ENCODE peak calls at places on chromosomes 12 and 14, in six cellular contexts. One of them, this sample, is unnamed.
A peak's percentile ranks its signal among the peaks of the same experiment; 100 is the strongest.

GRCh38 chr14:103408491-103409155 is 23.4 kb downstream of the MARK3 start:
- DNase-seq in K562: no peak
- DNase-seq in right lobe of liver: no peak
- DNase-seq in IMR-90: peak; percentile 13
- DNase-seq in vagina: no peak
- DNase-seq in adrenal gland: peak; percentile 70
- DNase-seq in this sample: no peak

GRCh38 chr12:54384591-54385041 is at the start of gene ZNF385A:
- DNase-seq in right lobe of liver: no peak
- DNase-seq in adrenal gland: no peak
- DNase-seq in vagina: no peak
- DNase-seq in IMR-90: no peak
- DNase-seq in K562: no peak
- DNase-seq in this sample: peak; percentile 88

GRCh38 chr12:21607701-21608100 is 3.1 kb upstream of the GYS2 start:
- DNase-seq in IMR-90: peak; percentile 33
- DNase-seq in adrenal gland: no peak
- DNase-seq in vagina: no peak
- DNase-seq in right lobe of liver: no peak
- DNase-seq in K562: no peak
- DNase-seq in this sample: no peak

GRCh38 chr14:86999076-86999475 is 993.9 kb downstream of the GALC start:
- DNase-seq in right lobe of liver: no peak
- DNase-seq in K562: no peak
- DNase-seq in vagina: no peak
- DNase-seq in adrenal gland: no peak
- DNase-seq in IMR-90: peak; percentile 5
- DNase-seq in this sample: no peak

GRCh38 chr12:109735825-109736551 is 22.4 kb downstream of the FAM222A start:
- DNase-seq in IMR-90: no peak
- DNase-seq in vagina: no peak
- DNase-seq in adrenal gland: peak; percentile 37
- DNase-seq in right lobe of liver: peak; percentile 84
- DNase-seq in K562: no peak
- DNase-seq in this sample: no peak

GRCh38 chr12:125738211-125738610 is 673.0 kb downstream of the AACS start:
- DNase-seq in vagina: no peak
- DNase-seq in K562: no peak
- DNase-seq in IMR-90: no peak
- DNase-seq in right lobe of liver: no peak
- DNase-seq in adrenal gland: no peak
- DNase-seq in this sample: no peak

GRCh38 chr12:71691504-71692129 is 5.7 kb downstream of the TMEM19 start:
- DNase-seq in right lobe of liver: no peak
- DNase-seq in adrenal gland: no peak
- DNase-seq in vagina: no peak
- DNase-seq in IMR-90: no peak
- DNase-seq in K562: no peak
- DNase-seq in this sample: no peak

GRCh38 chr12:31967569-31967968 is 8.4 kb downstream of the RESF1 start:
- DNase-seq in adrenal gland: no peak
- DNase-seq in IMR-90: no peak
- DNase-seq in vagina: no peak
- DNase-seq in K562: no peak
- DNase-seq in right lobe of liver: peak; percentile 65
- DNase-seq in this sample: no peak

GRCh38 chr12:76029982-76030377 is 1.6 kb downstream of the PHLDA1 start:
- DNase-seq in vagina: no peak
- DNase-seq in adrenal gland: no peak
- DNase-seq in right lobe of liver: no peak
- DNase-seq in K562: no peak
- DNase-seq in IMR-90: peak; percentile 49
- DNase-seq in this sample: no peak

GRCh38 chr12:127640181-127640886 is 626.6 kb upstream of the TMEM132C start:
- DNase-seq in right lobe of liver: no peak
- DNase-seq in K562: no peak
- DNase-seq in IMR-90: peak; percentile 57
- DNase-seq in adrenal gland: no peak
- DNase-seq in vagina: no peak
- DNase-seq in this sample: no peak

GRCh38 chr12:12719496-12719895 is 2.3 kb downstream of the CDKN1B start:
- DNase-seq in adrenal gland: no peak
- DNase-seq in right lobe of liver: no peak
- DNase-seq in K562: no peak
- DNase-seq in vagina: no peak
- DNase-seq in IMR-90: no peak
- DNase-seq in this sample: no peak

GRCh38 chr14:26282578-26282977 is 315.3 kb downstream of the NOVA1 start:
- DNase-seq in adrenal gland: no peak
- DNase-seq in vagina: no peak
- DNase-seq in K562: no peak
- DNase-seq in IMR-90: no peak
- DNase-seq in right lobe of liver: no peak
- DNase-seq in this sample: no peak

GRCh38 chr14:60632777-60633176 is 16.5 kb downstream of the SIX1 start:
- DNase-seq in right lobe of liver: no peak
- DNase-seq in adrenal gland: no peak
- DNase-seq in vagina: no peak
- DNase-seq in IMR-90: no peak
- DNase-seq in K562: no peak
- DNase-seq in this sample: no peak

GRCh38 chr14:87995500-87996275 is 2.7 kb upstream of the GALC start:
- DNase-seq in K562: peak; percentile 24
- DNase-seq in IMR-90: no peak
- DNase-seq in vagina: no peak
- DNase-seq in adrenal gland: no peak
- DNase-seq in right lobe of liver: no peak
- DNase-seq in this sample: no peak

GRCh38 chr12:41424651-41425050 is 236.5 kb downstream of the PDZRN4 start:
- DNase-seq in IMR-90: no peak
- DNase-seq in adrenal gland: no peak
- DNase-seq in vagina: no peak
- DNase-seq in K562: no peak
- DNase-seq in right lobe of liver: no peak
- DNase-seq in this sample: no peak

GRCh38 chr14:61130512-61131260 is 149.6 kb downstream of the SLC38A6 start:
- DNase-seq in adrenal gland: peak; percentile 30
- DNase-seq in right lobe of liver: no peak
- DNase-seq in K562: no peak
- DNase-seq in vagina: no peak
- DNase-seq in IMR-90: no peak
- DNase-seq in this sample: no peak

GRCh38 chr12:108565976-108566375 is 3.6 kb downstream of the ISCU start:
- DNase-seq in right lobe of liver: peak; percentile 91
- DNase-seq in IMR-90: peak; percentile 73
- DNase-seq in adrenal gland: peak; percentile 96
- DNase-seq in K562: no peak
- DNase-seq in vagina: no peak
- DNase-seq in this sample: peak; percentile 87

GRCh38 chr12:106655577-106655976 is 72.8 kb downstream of the RFX4 start:
- DNase-seq in vagina: no peak
- DNase-seq in right lobe of liver: no peak
- DNase-seq in adrenal gland: no peak
- DNase-seq in IMR-90: no peak
- DNase-seq in K562: no peak
- DNase-seq in this sample: no peak

GRCh38 chr12:90062799-90063198 is 354.2 kb upstream of the ATP2B1 start:
- DNase-seq in adrenal gland: no peak
- DNase-seq in right lobe of liver: no peak
- DNase-seq in vagina: no peak
- DNase-seq in IMR-90: no peak
- DNase-seq in K562: peak; percentile 5
- DNase-seq in this sample: no peak

GRCh38 chr14:86796221-86797074 is 1196.5 kb downstream of the GALC start:
- DNase-seq in right lobe of liver: no peak
- DNase-seq in IMR-90: peak; percentile 23
- DNase-seq in adrenal gland: no peak
- DNase-seq in vagina: no peak
- DNase-seq in K562: no peak
- DNase-seq in this sample: no peak

GRCh38 chr14:90695997-90696681 is 120.1 kb downstream of the TTC7B start:
- DNase-seq in right lobe of liver: no peak
- DNase-seq in adrenal gland: no peak
- DNase-seq in IMR-90: no peak
- DNase-seq in vagina: no peak
- DNase-seq in K562: no peak
- DNase-seq in this sample: no peak

GRCh38 chr14:104794641-104795467 is 694 bp downstream of the AKT1 start:
- DNase-seq in adrenal gland: no peak
- DNase-seq in right lobe of liver: peak; percentile 74
- DNase-seq in IMR-90: peak; percentile 19
- DNase-seq in vagina: no peak
- DNase-seq in K562: peak; percentile 52
- DNase-seq in this sample: peak; percentile 92

GRCh38 chr14:104796682-104797081 is 1.1 kb upstream of the AKT1 start:
- DNase-seq in right lobe of liver: no peak
- DNase-seq in adrenal gland: no peak
- DNase-seq in vagina: no peak
- DNase-seq in K562: no peak
- DNase-seq in IMR-90: no peak
- DNase-seq in this sample: no peak

GRCh38 chr14:104794099-104794498 is 1.4 kb downstream of the AKT1 start:
- DNase-seq in adrenal gland: peak; percentile 73
- DNase-seq in IMR-90: peak; percentile 66
- DNase-seq in vagina: no peak
- DNase-seq in K562: peak; percentile 61
- DNase-seq in right lobe of liver: no peak
- DNase-seq in this sample: peak; percentile 88

GRCh38 chr14:104795781-104796681 is 483 bp upstream of the AKT1 start:
- DNase-seq in K562: peak; percentile 82
- DNase-seq in adrenal gland: no peak
- DNase-seq in IMR-90: no peak
- DNase-seq in vagina: no peak
- DNase-seq in right lobe of liver: peak; percentile 77
- DNase-seq in this sample: peak; percentile 92

DNA sequence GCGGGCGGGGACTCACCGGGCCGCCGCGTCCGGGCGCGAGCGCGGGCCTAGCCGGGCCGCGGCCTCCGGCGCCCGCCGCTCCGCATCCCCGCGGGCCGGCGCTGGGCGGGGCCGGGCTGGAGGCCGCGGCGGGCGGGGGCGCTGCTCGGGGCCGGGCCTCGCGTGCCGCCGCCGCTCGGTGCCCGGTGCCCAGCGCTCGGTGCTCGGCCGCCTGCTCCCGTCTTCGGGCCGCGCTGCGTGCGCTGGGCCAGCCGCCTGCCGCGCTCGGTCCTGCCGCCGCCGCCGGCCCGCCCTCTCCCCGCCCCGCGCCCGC is at the start of gene AKT1:
- DNase-seq in right lobe of liver: no peak
- DNase-seq in IMR-90: no peak
- DNase-seq in adrenal gland: no peak
- DNase-seq in vagina: no peak
- DNase-seq in K562: peak; percentile 35
- DNase-seq in this sample: no peak
- H3K27ac ChIP-seq in right lobe of liver: peak within 1 kb of the TSS; percentile 68
- H3K27ac ChIP-seq in IMR-90: peak within 1 kb of the TSS; percentile 83
- H3K27ac ChIP-seq in adrenal gland: peak within 1 kb of the TSS; percentile 97
- H3K27ac ChIP-seq in vagina: peak within 1 kb of the TSS; percentile 92
- H3K27ac ChIP-seq in K562: peak within 1 kb of the TSS; percentile 80
- H3K27ac ChIP-seq in this sample: peak within 1 kb of the TSS; percentile 90

DNA sequence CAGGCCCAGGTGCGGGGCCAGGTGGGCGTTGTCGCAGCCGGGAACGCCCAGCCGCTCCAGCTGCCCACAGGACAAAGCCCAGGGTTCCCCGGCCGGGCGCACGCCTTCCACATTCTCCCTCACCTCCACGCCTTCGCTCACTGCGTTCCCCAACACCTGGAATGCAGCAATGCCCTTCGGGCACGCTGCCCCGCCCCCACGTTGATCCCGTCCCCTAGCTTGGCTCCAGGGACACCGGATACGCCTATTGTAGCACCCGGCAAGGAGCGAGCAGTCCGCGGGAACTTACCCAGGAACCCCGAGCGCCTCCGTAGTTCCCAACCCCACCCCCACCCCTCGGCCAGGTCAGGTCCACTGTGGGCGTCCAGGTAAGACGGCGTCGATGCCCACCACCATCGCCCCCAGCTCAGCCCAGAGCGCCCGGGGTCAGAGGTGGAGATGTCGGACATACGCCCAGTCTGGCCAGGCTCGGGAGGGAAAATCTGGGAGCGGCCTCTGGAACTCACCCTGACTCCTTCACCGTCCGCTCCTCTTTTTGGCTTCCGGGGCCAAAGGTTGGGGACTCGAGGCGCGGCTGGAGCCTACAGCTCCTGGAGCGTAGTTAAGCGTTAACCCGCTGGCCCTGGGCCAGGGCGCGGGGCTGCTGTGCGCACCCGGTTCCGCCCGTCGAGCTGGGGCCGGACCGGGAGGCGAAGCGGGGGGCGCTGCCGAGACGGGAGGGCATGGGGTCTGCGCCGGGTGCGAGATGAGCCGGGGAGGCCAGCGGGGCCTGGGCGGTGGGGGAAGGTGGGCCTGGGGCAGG is 600 bp upstream of the CEP170B start:
- DNase-seq in IMR-90: no peak
- DNase-seq in right lobe of liver: peak; percentile 95
- DNase-seq in K562: no peak
- DNase-seq in adrenal gland: peak; percentile 51
- DNase-seq in vagina: no peak
- DNase-seq in this sample: peak; percentile 78
- TF ChIP-seq POLR2A in IMR-90: no peak
- TF ChIP-seq POLR2A in right lobe of liver: peak; percentile 49
- TF ChIP-seq POLR2A in K562: no peak
- TF ChIP-seq POLR2A in adrenal gland: no peak
- TF ChIP-seq POLR2A in vagina: no peak
- TF ChIP-seq POLR2A in this sample: no peak

GRCh38 chr12:6219980-6220379 is 19.8 kb downstream of the CD9 start:
- DNase-seq in right lobe of liver: no peak
- DNase-seq in vagina: no peak
- DNase-seq in IMR-90: no peak
- DNase-seq in K562: no peak
- DNase-seq in adrenal gland: no peak
- DNase-seq in this sample: no peak
- H3K27ac ChIP-seq in right lobe of liver: no peak overlapping the region
- H3K27ac ChIP-seq in vagina: peak overlapping the region; percentile 64
- H3K27ac ChIP-seq in IMR-90: no peak overlapping the region
- H3K27ac ChIP-seq in K562: no peak overlapping the region
- H3K27ac ChIP-seq in adrenal gland: no peak overlapping the region
- H3K27ac ChIP-seq in this sample: no peak overlapping the region

GRCh38 chr14:70416717-70417349 is at the start of gene SYNJ2BP:
- DNase-seq in K562: peak; percentile 18
- DNase-seq in vagina: no peak
- DNase-seq in IMR-90: peak; percentile 70
- DNase-seq in adrenal gland: peak; percentile 77
- DNase-seq in right lobe of liver: peak; percentile 91
- DNase-seq in this sample: peak; percentile 88
- TF ChIP-seq POLR2A in K562: no peak
- TF ChIP-seq POLR2A in vagina: no peak
- TF ChIP-seq POLR2A in IMR-90: no peak
- TF ChIP-seq POLR2A in adrenal gland: peak; percentile 13
- TF ChIP-seq POLR2A in right lobe of liver: peak; percentile 38
- TF ChIP-seq POLR2A in this sample: no peak

This sample was measured in spleen.